ENCODE peak calls at places on chromosomes 6 and 20, in four cellular contexts. Y is amygdala, N is ELF-1, A is GM20000. E is an unnamed sample.

GRCh38 chr6:105318660-105319059 is 84.2 kb downstream of the PREP start:
- DNase-seq in Y (no peak), N (no peak), A (no peak), E (no peak)

GRCh38 chr20:51651921-51652549 is 109.5 kb upstream of the NFATC2 start:
- DNase-seq in N (no peak), A (no peak), Y (no peak), E (no peak)

GRCh38 chr20:14921546-14921945 is 584.1 kb upstream of the FLRT3 start:
- DNase-seq in N (no peak), Y (no peak), A (no peak), E (no peak)

GRCh38 chr20:61753987-61754956 is 311.4 kb downstream of the TAF4 start:
- DNase-seq in N (no peak), Y (no peak), A (no peak), E (no peak)

GRCh38 chr20:25062841-25063240 is 4.9 kb upstream of the ACSS1 start:
- DNase-seq in A (no peak), Y (no peak), N (no peak), E (no peak)

GRCh38 chr6:136471372-136471771 is 78.8 kb downstream of the MAP7 start:
- DNase-seq in A (no peak), N (no peak), Y (no peak), E (no peak)

GRCh38 chr20:60953311-60953710 is 298.8 kb upstream of the CDH4 start:
- DNase-seq in A (no peak), Y (no peak), N (no peak), E (no peak)

GRCh38 chr6:9516207-9516606 is 898.7 kb downstream of the TFAP2A start:
- DNase-seq in Y (no peak), A (no peak), N (peak; percentile 66), E (peak; percentile 30)

GRCh38 chr20:13029687-13030510 is 21.1 kb downstream of the SPTLC3 start:
- DNase-seq in N (peak; percentile 83), Y (no peak), A (no peak), E (peak; percentile 33)

GRCh38 chr6:158805698-158806373 is 13.3 kb downstream of the EZR start:
- DNase-seq in N (no peak), Y (no peak), A (no peak), E (no peak)

GRCh38 chr6:124963416-124964083 is 1.3 kb downstream of the RNF217 start:
- DNase-seq in Y (no peak), A (peak; percentile 15), N (no peak), E (no peak)

GRCh38 chr20:23114448-23114847 is 28.3 kb upstream of the CD93 start:
- DNase-seq in Y (no peak), N (no peak), A (no peak), E (no peak)

GRCh38 chr6:63724721-63725120 is 89.1 kb downstream of the PHF3 start:
- DNase-seq in N (no peak), Y (no peak), A (no peak), E (no peak)

GRCh38 chr6:82113231-82113630 is 134.3 kb downstream of the IBTK start:
- DNase-seq in A (no peak), Y (no peak), N (no peak), E (no peak)

GRCh38 chr6:163651910-163652309 is 237.4 kb downstream of the QKI start:
- DNase-seq in Y (no peak), A (no peak), N (no peak), E (no peak)

GRCh38 chr6:169366177-169366901 is 112.7 kb upstream of the THBS2 start:
- DNase-seq in A (no peak), Y (no peak), N (no peak), E (no peak)

GRCh38 chr20:50744143-50744792 is 12.9 kb downstream of the PARD6B start:
- DNase-seq in Y (no peak), A (no peak), N (peak; percentile 94), E (peak; percentile 56)

GRCh38 chr6:4346659-4347333 is 211.4 kb upstream of the ECI2 start:
- DNase-seq in A (no peak), Y (no peak), N (peak; percentile 52), E (peak; percentile 25)

GRCh38 chr6:130675072-130675471 is 152.1 kb upstream of the SMLR1 start:
- DNase-seq in Y (no peak), N (no peak), A (no peak), E (no peak)

GRCh38 chr6:2157441-2158127 is 87.8 kb downstream of the GMDS start:
- DNase-seq in A (peak; percentile 34), N (no peak), Y (no peak), E (no peak)

GRCh38 chr6:141169419-141169818 is 963.3 kb upstream of the GJE1 start:
- DNase-seq in A (no peak), N (no peak), Y (no peak), E (no peak)

GRCh38 chr6:44073612-44074382 is 53.5 kb downstream of the MRPL14 start:
- DNase-seq in A (no peak), N (peak; percentile 66), Y (no peak), E (peak; percentile 65)

GRCh38 chr20:59363094-59363493 is 62.7 kb downstream of the EDN3 start:
- DNase-seq in N (no peak), A (no peak), Y (no peak), E (no peak)

GRCh38 chr20:2816030-2816582 is at the start of gene TMEM239:
- DNase-seq in A (no peak), Y (no peak), N (no peak), E (no peak)

GRCh38 chr6:3356824-3357420 is 98.2 kb downstream of the PSMG4 start:
- DNase-seq in N (no peak), Y (no peak), A (no peak), E (no peak)

GRCh38 chr6:90194371-90194841 is 102.2 kb downstream of the BACH2 start:
- DNase-seq in N (no peak), Y (no peak), A (no peak), E (no peak)

E was measured in H9.